ENCODE peak calls at places on chromosome 1, in five cellular contexts. One of them, this sample, is unnamed.

GRCh38 chr1:187294421-187295201 is 465.9 kb downstream of the PLA2G4A start:
- DNase-seq in body of pancreas: no peak
- DNase-seq in ecto neural progenitor cell: no peak
- DNase-seq in head of caudate nucleus: no peak
- DNase-seq in HS-5: no peak
- DNase-seq in this sample: no peak

GRCh38 chr1:38235705-38236104 is 189.1 kb upstream of the POU3F1 start:
- DNase-seq in body of pancreas: no peak
- DNase-seq in ecto neural progenitor cell: no peak
- DNase-seq in head of caudate nucleus: no peak
- DNase-seq in HS-5: peak
- DNase-seq in this sample: no peak

GRCh38 chr1:157166581-157166980 is 28.4 kb upstream of the ETV3 start:
- DNase-seq in body of pancreas: no peak
- DNase-seq in ecto neural progenitor cell: no peak
- DNase-seq in head of caudate nucleus: no peak
- DNase-seq in HS-5: no peak
- DNase-seq in this sample: no peak

GRCh38 chr1:238252033-238252802 is 361.5 kb upstream of the ZP4 start:
- DNase-seq in body of pancreas: peak
- DNase-seq in ecto neural progenitor cell: peak
- DNase-seq in head of caudate nucleus: peak
- DNase-seq in HS-5: peak
- DNase-seq in this sample: peak

GRCh38 chr1:160884091-160884490 is 889 bp downstream of the ITLN1 start:
- DNase-seq in body of pancreas: no peak
- DNase-seq in ecto neural progenitor cell: no peak
- DNase-seq in head of caudate nucleus: no peak
- DNase-seq in HS-5: no peak
- DNase-seq in this sample: no peak

GRCh38 chr1:29505537-29506220 is 269.4 kb downstream of the PTPRU start:
- DNase-seq in body of pancreas: no peak
- DNase-seq in ecto neural progenitor cell: peak
- DNase-seq in head of caudate nucleus: no peak
- DNase-seq in HS-5: no peak
- DNase-seq in this sample: no peak

GRCh38 chr1:48576565-48576964 is 104.6 kb upstream of the SPATA6 start:
- DNase-seq in body of pancreas: no peak
- DNase-seq in ecto neural progenitor cell: no peak
- DNase-seq in head of caudate nucleus: no peak
- DNase-seq in HS-5: no peak
- DNase-seq in this sample: no peak

GRCh38 chr1:115322631-115323030 is 15.4 kb downstream of the NGF start:
- DNase-seq in body of pancreas: no peak
- DNase-seq in ecto neural progenitor cell: no peak
- DNase-seq in head of caudate nucleus: no peak
- DNase-seq in HS-5: no peak
- DNase-seq in this sample: no peak

GRCh38 chr1:153536618-153537375 is 1.0 kb upstream of the S100A6 start:
- DNase-seq in body of pancreas: no peak
- DNase-seq in ecto neural progenitor cell: no peak
- DNase-seq in head of caudate nucleus: no peak
- DNase-seq in HS-5: no peak
- DNase-seq in this sample: peak